ENCODE peak calls at places on chromosomes 6 and 20, in four cellular contexts. One of them, this sample, is unnamed.

GRCh38 chr20:53773792-53774371 is 180.2 kb upstream of the ZNF217 start:
- DNase-seq in testis: no peak
- DNase-seq in mesothelial cell of epicardium: no peak
- DNase-seq in Caco-2: peak
- DNase-seq in this sample: peak

GRCh38 chr6:157632821-157633220 is 190.2 kb upstream of the SNX9 start:
- DNase-seq in testis: peak
- DNase-seq in Caco-2: no peak
- DNase-seq in mesothelial cell of epicardium: no peak
- DNase-seq in this sample: no peak

GRCh38 chr20:62942456-62942855 is 4.5 kb downstream of the GID8 start:
- DNase-seq in Caco-2: no peak
- DNase-seq in testis: no peak
- DNase-seq in mesothelial cell of epicardium: no peak
- DNase-seq in this sample: no peak

GRCh38 chr6:31139599-31139998 is 733 bp upstream of the PSORS1C2 start:
- DNase-seq in Caco-2: no peak
- DNase-seq in testis: no peak
- DNase-seq in mesothelial cell of epicardium: no peak
- DNase-seq in this sample: no peak

GRCh38 chr6:21046276-21046675 is 512.0 kb downstream of the CDKAL1 start:
- DNase-seq in testis: no peak
- DNase-seq in Caco-2: no peak
- DNase-seq in mesothelial cell of epicardium: no peak
- DNase-seq in this sample: no peak

GRCh38 chr6:85641916-85642773 is 541 bp downstream of the SYNCRIP start:
- DNase-seq in testis: peak
- DNase-seq in Caco-2: peak
- DNase-seq in mesothelial cell of epicardium: peak
- DNase-seq in this sample: peak

GRCh38 chr6:107811591-107812218 is 12.4 kb downstream of the SCML4 start:
- DNase-seq in Caco-2: no peak
- DNase-seq in mesothelial cell of epicardium: no peak
- DNase-seq in testis: peak
- DNase-seq in this sample: peak

GRCh38 chr20:51616060-51616459 is 73.5 kb upstream of the NFATC2 start:
- DNase-seq in mesothelial cell of epicardium: no peak
- DNase-seq in Caco-2: no peak
- DNase-seq in testis: no peak
- DNase-seq in this sample: no peak

GRCh38 chr20:43016257-43016656 is 173.4 kb downstream of the PTPRT start:
- DNase-seq in testis: no peak
- DNase-seq in Caco-2: no peak
- DNase-seq in mesothelial cell of epicardium: no peak
- DNase-seq in this sample: no peak

GRCh38 chr6:156599367-156599766 is 177.8 kb upstream of the ARID1B start:
- DNase-seq in Caco-2: no peak
- DNase-seq in mesothelial cell of epicardium: no peak
- DNase-seq in testis: peak
- DNase-seq in this sample: no peak

GRCh38 chr6:112190164-112190563 is 64.2 kb downstream of the LAMA4 start:
- DNase-seq in testis: no peak
- DNase-seq in mesothelial cell of epicardium: no peak
- DNase-seq in Caco-2: no peak
- DNase-seq in this sample: no peak

GRCh38 chr20:49475979-49476378 is 6.5 kb downstream of the KCNB1 start:
- DNase-seq in Caco-2: no peak
- DNase-seq in mesothelial cell of epicardium: no peak
- DNase-seq in testis: no peak
- DNase-seq in this sample: no peak

GRCh38 chr20:13274311-13274965 is 53.4 kb downstream of the ISM1 start:
- DNase-seq in testis: no peak
- DNase-seq in Caco-2: no peak
- DNase-seq in mesothelial cell of epicardium: no peak
- DNase-seq in this sample: no peak

GRCh38 chr6:1916334-1916985 is 306.7 kb downstream of the FOXC1 start:
- DNase-seq in mesothelial cell of epicardium: no peak
- DNase-seq in testis: no peak
- DNase-seq in Caco-2: no peak
- DNase-seq in this sample: no peak

GRCh38 chr6:151170622-151171246 is 69.0 kb upstream of the AKAP12 start:
- DNase-seq in testis: no peak
- DNase-seq in Caco-2: no peak
- DNase-seq in mesothelial cell of epicardium: no peak
- DNase-seq in this sample: no peak

GRCh38 chr20:58511364-58511763 is 3.8 kb downstream of the APCDD1L start:
- DNase-seq in mesothelial cell of epicardium: no peak
- DNase-seq in Caco-2: no peak
- DNase-seq in testis: no peak
- DNase-seq in this sample: peak

GRCh38 chr6:143140767-143141166 is 80.1 kb downstream of the AIG1 start:
- DNase-seq in testis: peak
- DNase-seq in mesothelial cell of epicardium: no peak
- DNase-seq in Caco-2: no peak
- DNase-seq in this sample: no peak

GRCh38 chr6:143135797-143136561 is 75.3 kb downstream of the AIG1 start:
- DNase-seq in Caco-2: no peak
- DNase-seq in mesothelial cell of epicardium: no peak
- DNase-seq in testis: no peak
- DNase-seq in this sample: no peak

GRCh38 chr6:143135326-143135725 is 74.6 kb downstream of the AIG1 start:
- DNase-seq in testis: no peak
- DNase-seq in mesothelial cell of epicardium: no peak
- DNase-seq in Caco-2: no peak
- DNase-seq in this sample: peak

GRCh38 chr6:143139239-143139784 is 78.6 kb downstream of the AIG1 start:
- DNase-seq in testis: no peak
- DNase-seq in Caco-2: no peak
- DNase-seq in mesothelial cell of epicardium: no peak
- DNase-seq in this sample: no peak

DNA sequence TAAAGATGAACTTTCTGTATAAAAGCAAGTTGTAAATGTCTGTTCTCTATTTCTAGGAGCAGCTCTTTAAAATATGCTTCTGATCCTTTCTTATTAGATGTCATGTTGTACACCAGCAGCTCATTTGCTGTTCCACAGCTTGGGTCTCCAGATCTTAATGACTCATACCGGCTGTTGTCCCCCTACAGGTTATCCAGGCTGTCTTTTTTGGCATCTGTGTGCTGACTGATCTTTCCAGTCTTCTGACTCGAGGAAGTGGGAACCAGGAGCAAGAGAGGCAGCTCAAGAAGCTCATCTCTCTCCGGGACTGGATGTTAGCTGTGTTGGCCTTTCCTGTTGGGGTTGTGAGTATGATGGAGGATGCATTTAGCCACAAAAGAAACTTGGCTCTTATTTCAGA is 76.0 kb downstream of the AIG1 start:
- DNase-seq in Caco-2: peak
- DNase-seq in mesothelial cell of epicardium: no peak
- DNase-seq in testis: no peak
- DNase-seq in this sample: no peak
- TF ChIP-seq CTCF in Caco-2: peak
- TF ChIP-seq CTCF in mesothelial cell of epicardium: no peak
- TF ChIP-seq CTCF in testis: no peak
- TF ChIP-seq CTCF in this sample: no peak

GRCh38 chr6:79712144-79712543 is 81.0 kb downstream of the SH3BGRL2 start:
- DNase-seq in mesothelial cell of epicardium: no peak
- DNase-seq in testis: no peak
- DNase-seq in Caco-2: no peak
- DNase-seq in this sample: no peak

GRCh38 chr6:79711167-79711566 is 80.0 kb downstream of the SH3BGRL2 start:
- DNase-seq in testis: no peak
- DNase-seq in Caco-2: no peak
- DNase-seq in mesothelial cell of epicardium: no peak
- DNase-seq in this sample: no peak

GRCh38 chr6:79712616-79713015 is 81.5 kb downstream of the SH3BGRL2 start:
- DNase-seq in testis: no peak
- DNase-seq in mesothelial cell of epicardium: no peak
- DNase-seq in Caco-2: no peak
- DNase-seq in this sample: no peak

GRCh38 chr6:79710127-79710526 is 79.0 kb downstream of the SH3BGRL2 start:
- DNase-seq in testis: no peak
- DNase-seq in mesothelial cell of epicardium: no peak
- DNase-seq in Caco-2: no peak
- DNase-seq in this sample: no peak

GRCh38 chr6:79713701-79714322 is 82.7 kb downstream of the SH3BGRL2 start:
- DNase-seq in Caco-2: peak
- DNase-seq in mesothelial cell of epicardium: no peak
- DNase-seq in testis: peak
- DNase-seq in this sample: peak
- TF ChIP-seq CTCF in Caco-2: peak
- TF ChIP-seq CTCF in mesothelial cell of epicardium: peak
- TF ChIP-seq CTCF in testis: peak
- TF ChIP-seq CTCF in this sample: peak

GRCh38 chr20:38136421-38137245 is 28.4 kb downstream of the TGM2 start:
- DNase-seq in mesothelial cell of epicardium: no peak
- DNase-seq in Caco-2: no peak
- DNase-seq in testis: no peak
- DNase-seq in this sample: no peak

GRCh38 chr20:38139919-38140753 is 24.9 kb downstream of the TGM2 start:
- DNase-seq in mesothelial cell of epicardium: no peak
- DNase-seq in testis: no peak
- DNase-seq in Caco-2: no peak
- DNase-seq in this sample: peak

GRCh38 chr20:38137441-38138037 is 27.5 kb downstream of the TGM2 start:
- DNase-seq in mesothelial cell of epicardium: no peak
- DNase-seq in Caco-2: no peak
- DNase-seq in testis: no peak
- DNase-seq in this sample: no peak

GRCh38 chr20:38139156-38139912 is 25.7 kb downstream of the TGM2 start:
- DNase-seq in mesothelial cell of epicardium: no peak
- DNase-seq in testis: no peak
- DNase-seq in Caco-2: no peak
- DNase-seq in this sample: no peak

DNA sequence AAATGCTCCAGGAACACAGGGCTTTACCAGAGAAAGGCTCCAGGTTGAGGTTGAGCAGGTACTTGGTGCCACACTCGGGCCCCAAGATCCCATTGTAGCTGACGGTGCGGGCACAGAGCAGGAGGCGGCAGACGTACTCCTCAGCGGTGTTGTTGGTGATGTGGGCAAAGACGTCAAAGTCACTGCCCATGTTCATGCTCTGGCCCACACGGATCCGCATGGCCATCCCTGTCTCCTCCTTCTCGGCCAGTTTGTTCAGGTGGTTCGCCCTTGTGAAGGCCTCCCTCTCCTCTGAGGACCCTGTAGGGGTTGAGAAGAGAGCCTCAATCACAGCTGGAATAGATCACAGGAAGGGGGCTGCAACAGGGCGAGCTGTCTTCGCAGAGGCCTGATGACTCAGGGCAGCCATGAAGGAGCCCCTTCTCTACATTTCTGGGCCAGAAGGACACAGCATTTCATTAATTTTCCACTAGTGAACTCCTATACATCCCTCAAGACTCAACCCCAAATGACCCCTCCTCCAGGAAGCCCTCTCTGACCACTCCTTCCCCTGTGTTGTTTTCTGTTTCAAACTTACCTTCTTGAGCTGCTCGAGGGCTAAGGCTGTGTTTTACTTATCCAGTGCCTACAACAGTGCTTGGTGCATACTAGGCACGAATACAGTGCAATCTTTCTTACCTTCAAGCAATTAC is 26.8 kb downstream of the TGM2 start:
- DNase-seq in testis: no peak
- DNase-seq in Caco-2: no peak
- DNase-seq in mesothelial cell of epicardium: no peak
- DNase-seq in this sample: no peak
- TF ChIP-seq CTCF in testis: no peak
- TF ChIP-seq CTCF in Caco-2: no peak
- TF ChIP-seq CTCF in mesothelial cell of epicardium: no peak
- TF ChIP-seq CTCF in this sample: no peak

GRCh38 chr6:146890644-146891434 is 292.1 kb downstream of the ADGB start:
- DNase-seq in testis: no peak
- DNase-seq in mesothelial cell of epicardium: no peak
- DNase-seq in Caco-2: no peak
- DNase-seq in this sample: no peak
- TF ChIP-seq CTCF in testis: no peak
- TF ChIP-seq CTCF in mesothelial cell of epicardium: no peak
- TF ChIP-seq CTCF in Caco-2: no peak
- TF ChIP-seq CTCF in this sample: no peak

GRCh38 chr20:16589623-16590022 is 16.4 kb upstream of the KIF16B start:
- DNase-seq in testis: no peak
- DNase-seq in mesothelial cell of epicardium: no peak
- DNase-seq in Caco-2: no peak
- DNase-seq in this sample: no peak
- TF ChIP-seq CTCF in testis: no peak
- TF ChIP-seq CTCF in mesothelial cell of epicardium: no peak
- TF ChIP-seq CTCF in Caco-2: no peak
- TF ChIP-seq CTCF in this sample: no peak

GRCh38 chr6:69719602-69720193 is 77.1 kb downstream of the LMBRD1 start:
- DNase-seq in Caco-2: no peak
- DNase-seq in testis: peak
- DNase-seq in mesothelial cell of epicardium: no peak
- DNase-seq in this sample: peak
- TF ChIP-seq CTCF in Caco-2: peak
- TF ChIP-seq CTCF in testis: peak
- TF ChIP-seq CTCF in mesothelial cell of epicardium: no peak
- TF ChIP-seq CTCF in this sample: peak

GRCh38 chr6:128885381-128885780 is 2.4 kb downstream of the LAMA2 start:
- DNase-seq in testis: no peak
- DNase-seq in Caco-2: no peak
- DNase-seq in mesothelial cell of epicardium: no peak
- DNase-seq in this sample: no peak

GRCh38 chr6:128888444-128889175 is 5.7 kb downstream of the LAMA2 start:
- DNase-seq in mesothelial cell of epicardium: no peak
- DNase-seq in Caco-2: no peak
- DNase-seq in testis: no peak
- DNase-seq in this sample: no peak

GRCh38 chr6:128882560-128882959 is 378 bp upstream of the LAMA2 start:
- DNase-seq in testis: peak
- DNase-seq in Caco-2: no peak
- DNase-seq in mesothelial cell of epicardium: no peak
- DNase-seq in this sample: no peak

GRCh38 chr6:128882991-128883571 is at the start of gene LAMA2:
- DNase-seq in testis: peak
- DNase-seq in mesothelial cell of epicardium: peak
- DNase-seq in Caco-2: no peak
- DNase-seq in this sample: no peak
- TF ChIP-seq CTCF in testis: no peak
- TF ChIP-seq CTCF in mesothelial cell of epicardium: no peak
- TF ChIP-seq CTCF in Caco-2: no peak
- TF ChIP-seq CTCF in this sample: no peak

DNA sequence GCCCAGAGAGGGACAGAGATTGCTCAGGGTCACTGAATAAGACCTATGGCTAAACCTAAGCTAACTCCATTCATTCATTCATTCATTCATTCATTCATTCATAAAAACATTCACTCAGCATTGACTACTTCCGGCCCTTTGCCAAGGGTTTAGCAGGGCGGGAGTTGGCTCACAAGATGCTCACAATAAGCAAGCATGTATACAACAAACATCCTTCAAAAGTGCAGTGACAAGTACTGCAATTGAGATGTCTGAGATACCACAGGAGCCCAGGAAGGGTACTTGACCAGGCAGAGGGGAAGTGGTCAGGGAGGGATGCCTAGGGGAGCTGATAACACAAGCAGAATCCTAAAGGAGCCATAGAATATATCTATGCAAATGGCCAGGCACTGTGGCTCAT is 18.2 kb upstream of the KIAA1755 start:
- DNase-seq in mesothelial cell of epicardium: no peak
- DNase-seq in testis: no peak
- DNase-seq in Caco-2: no peak
- DNase-seq in this sample: no peak
- TF ChIP-seq CTCF in mesothelial cell of epicardium: no peak
- TF ChIP-seq CTCF in testis: no peak
- TF ChIP-seq CTCF in Caco-2: no peak
- TF ChIP-seq CTCF in this sample: no peak